ENCODE peak calls at places on chromosomes 7 and 10, in six cellular contexts. One of them, this sample, is unnamed.

GRCh38 chr10:58824396-58824795 is 311.7 kb downstream of the BICC1 start:
- DNase-seq in neural progenitor cell: no peak
- DNase-seq in small intestine: no peak
- DNase-seq in trophoblast cell: no peak
- DNase-seq in pancreas: no peak
- DNase-seq in HepG2: no peak
- DNase-seq in this sample: no peak

GRCh38 chr7:158043461-158044155 is 544.0 kb downstream of the PTPRN2 start:
- DNase-seq in neural progenitor cell: no peak
- DNase-seq in small intestine: no peak
- DNase-seq in trophoblast cell: no peak
- DNase-seq in pancreas: no peak
- DNase-seq in HepG2: no peak
- DNase-seq in this sample: no peak

GRCh38 chr10:116907588-116907987 is 58.3 kb downstream of the ENO4 start:
- DNase-seq in neural progenitor cell: no peak
- DNase-seq in small intestine: no peak
- DNase-seq in trophoblast cell: peak; percentile 5
- DNase-seq in pancreas: no peak
- DNase-seq in HepG2: no peak
- DNase-seq in this sample: no peak

GRCh38 chr7:152979376-152979775 is 219.8 kb downstream of the ACTR3B start:
- DNase-seq in neural progenitor cell: no peak
- DNase-seq in small intestine: no peak
- DNase-seq in trophoblast cell: no peak
- DNase-seq in pancreas: no peak
- DNase-seq in HepG2: no peak
- DNase-seq in this sample: no peak

GRCh38 chr10:112827091-112827490 is 123.0 kb upstream of the TCF7L2 start:
- DNase-seq in neural progenitor cell: no peak
- DNase-seq in small intestine: no peak
- DNase-seq in trophoblast cell: no peak
- DNase-seq in pancreas: no peak
- DNase-seq in HepG2: no peak
- DNase-seq in this sample: no peak

GRCh38 chr7:41628926-41629325 is 74.0 kb downstream of the INHBA start:
- DNase-seq in neural progenitor cell: no peak
- DNase-seq in small intestine: no peak
- DNase-seq in trophoblast cell: peak; percentile 67
- DNase-seq in pancreas: no peak
- DNase-seq in HepG2: no peak
- DNase-seq in this sample: no peak

GRCh38 chr7:87347682-87348081 is 2.2 kb downstream of the CROT start:
- DNase-seq in neural progenitor cell: no peak
- DNase-seq in small intestine: no peak
- DNase-seq in trophoblast cell: no peak
- DNase-seq in pancreas: no peak
- DNase-seq in HepG2: no peak
- DNase-seq in this sample: no peak

GRCh38 chr7:100446040-100446439 is 9.7 kb upstream of the PPP1R35 start:
- DNase-seq in neural progenitor cell: no peak
- DNase-seq in small intestine: no peak
- DNase-seq in trophoblast cell: no peak
- DNase-seq in pancreas: no peak
- DNase-seq in HepG2: no peak
- DNase-seq in this sample: no peak

GRCh38 chr7:139118234-139118802 is 8.8 kb upstream of the ZC3HAV1 start:
- DNase-seq in neural progenitor cell: no peak
- DNase-seq in small intestine: peak; percentile 46
- DNase-seq in trophoblast cell: peak; percentile 57
- DNase-seq in pancreas: no peak
- DNase-seq in HepG2: peak; percentile 47
- DNase-seq in this sample: no peak

GRCh38 chr10:105509551-105509950 is 868.5 kb downstream of the SORCS3 start:
- DNase-seq in neural progenitor cell: no peak
- DNase-seq in small intestine: peak; percentile 13
- DNase-seq in trophoblast cell: no peak
- DNase-seq in pancreas: no peak
- DNase-seq in HepG2: no peak
- DNase-seq in this sample: no peak

GRCh38 chr10:105502076-105502475 is 861.0 kb downstream of the SORCS3 start:
- DNase-seq in neural progenitor cell: no peak
- DNase-seq in small intestine: peak; percentile 5
- DNase-seq in trophoblast cell: no peak
- DNase-seq in pancreas: no peak
- DNase-seq in HepG2: no peak
- DNase-seq in this sample: no peak

GRCh38 chr10:105503714-105504113 is 862.6 kb downstream of the SORCS3 start:
- DNase-seq in neural progenitor cell: no peak
- DNase-seq in small intestine: no peak
- DNase-seq in trophoblast cell: no peak
- DNase-seq in pancreas: no peak
- DNase-seq in HepG2: no peak
- DNase-seq in this sample: no peak

GRCh38 chr10:105506258-105506657 is 865.2 kb downstream of the SORCS3 start:
- DNase-seq in neural progenitor cell: no peak
- DNase-seq in small intestine: no peak
- DNase-seq in trophoblast cell: no peak
- DNase-seq in pancreas: no peak
- DNase-seq in HepG2: no peak
- DNase-seq in this sample: no peak
- H3K36me3 ChIP-seq in neural progenitor cell: no peaks in the 10 kb centered on the region
- H3K36me3 ChIP-seq in small intestine: no peaks in the 10 kb centered on the region
- H3K36me3 ChIP-seq in trophoblast cell: no peaks in the 10 kb centered on the region
- H3K36me3 ChIP-seq in pancreas: no peaks in the 10 kb centered on the region
- H3K36me3 ChIP-seq in HepG2: no peaks in the 10 kb centered on the region
- H3K36me3 ChIP-seq in this sample: no peaks in the 10 kb centered on the region

GRCh38 chr10:49524496-49524895 is 14.4 kb downstream of the ERCC6 start:
- DNase-seq in neural progenitor cell: no peak
- DNase-seq in small intestine: no peak
- DNase-seq in trophoblast cell: no peak
- DNase-seq in pancreas: no peak
- DNase-seq in HepG2: no peak
- DNase-seq in this sample: no peak
- H3K36me3 ChIP-seq in neural progenitor cell: no peaks in the 10 kb centered on the region
- H3K36me3 ChIP-seq in small intestine: peaks cover 27% of the 10 kb centered on the region
- H3K36me3 ChIP-seq in trophoblast cell: peaks cover 34% of the 10 kb centered on the region
- H3K36me3 ChIP-seq in pancreas: peaks cover 21% of the 10 kb centered on the region
- H3K36me3 ChIP-seq in HepG2: peaks cover 16% of the 10 kb centered on the region
- H3K36me3 ChIP-seq in this sample: peaks cover 72% of the 10 kb centered on the region

DNA sequence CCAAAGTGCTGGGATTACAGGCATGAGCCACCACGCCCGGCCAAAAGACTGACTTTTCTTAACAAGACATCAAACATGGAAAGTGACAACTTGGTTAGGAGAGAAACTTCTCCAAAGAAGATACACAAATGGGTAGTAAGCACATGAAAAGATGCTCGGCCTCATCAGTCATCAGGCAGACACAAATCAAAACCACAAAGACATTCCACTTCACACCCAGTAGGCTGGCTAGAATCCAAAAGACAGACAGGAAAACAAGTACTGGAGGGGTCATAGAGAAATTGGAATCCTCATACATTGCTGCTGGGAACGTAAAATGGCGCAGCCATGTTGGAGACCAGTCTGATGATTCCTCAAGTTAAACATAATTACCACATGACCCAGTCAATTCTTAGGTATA is 16.5 kb downstream of the SEPHS1 start:
- DNase-seq in neural progenitor cell: no peak
- DNase-seq in small intestine: no peak
- DNase-seq in trophoblast cell: no peak
- DNase-seq in pancreas: no peak
- DNase-seq in HepG2: no peak
- DNase-seq in this sample: no peak
- H3K36me3 ChIP-seq in neural progenitor cell: peaks cover 10% of the 10 kb centered on the region
- H3K36me3 ChIP-seq in small intestine: peaks cover 18% of the 10 kb centered on the region
- H3K36me3 ChIP-seq in trophoblast cell: peaks cover 59% of the 10 kb centered on the region
- H3K36me3 ChIP-seq in pancreas: peaks cover 47% of the 10 kb centered on the region
- H3K36me3 ChIP-seq in HepG2: peaks cover 22% of the 10 kb centered on the region
- H3K36me3 ChIP-seq in this sample: peaks cover 79% of the 10 kb centered on the region

GRCh38 chr7:16599860-16600259 is 45.7 kb downstream of the ANKMY2 start:
- DNase-seq in neural progenitor cell: no peak
- DNase-seq in small intestine: peak; percentile 30
- DNase-seq in trophoblast cell: no peak
- DNase-seq in pancreas: no peak
- DNase-seq in HepG2: no peak
- DNase-seq in this sample: no peak
- H3K36me3 ChIP-seq in neural progenitor cell: peaks cover 12% of the 10 kb centered on the region
- H3K36me3 ChIP-seq in small intestine: peaks cover 11% of the 10 kb centered on the region
- H3K36me3 ChIP-seq in trophoblast cell: peaks cover 16% of the 10 kb centered on the region
- H3K36me3 ChIP-seq in pancreas: peaks cover 8% of the 10 kb centered on the region
- H3K36me3 ChIP-seq in HepG2: peaks cover 3% of the 10 kb centered on the region
- H3K36me3 ChIP-seq in this sample: no peaks in the 10 kb centered on the region

DNA sequence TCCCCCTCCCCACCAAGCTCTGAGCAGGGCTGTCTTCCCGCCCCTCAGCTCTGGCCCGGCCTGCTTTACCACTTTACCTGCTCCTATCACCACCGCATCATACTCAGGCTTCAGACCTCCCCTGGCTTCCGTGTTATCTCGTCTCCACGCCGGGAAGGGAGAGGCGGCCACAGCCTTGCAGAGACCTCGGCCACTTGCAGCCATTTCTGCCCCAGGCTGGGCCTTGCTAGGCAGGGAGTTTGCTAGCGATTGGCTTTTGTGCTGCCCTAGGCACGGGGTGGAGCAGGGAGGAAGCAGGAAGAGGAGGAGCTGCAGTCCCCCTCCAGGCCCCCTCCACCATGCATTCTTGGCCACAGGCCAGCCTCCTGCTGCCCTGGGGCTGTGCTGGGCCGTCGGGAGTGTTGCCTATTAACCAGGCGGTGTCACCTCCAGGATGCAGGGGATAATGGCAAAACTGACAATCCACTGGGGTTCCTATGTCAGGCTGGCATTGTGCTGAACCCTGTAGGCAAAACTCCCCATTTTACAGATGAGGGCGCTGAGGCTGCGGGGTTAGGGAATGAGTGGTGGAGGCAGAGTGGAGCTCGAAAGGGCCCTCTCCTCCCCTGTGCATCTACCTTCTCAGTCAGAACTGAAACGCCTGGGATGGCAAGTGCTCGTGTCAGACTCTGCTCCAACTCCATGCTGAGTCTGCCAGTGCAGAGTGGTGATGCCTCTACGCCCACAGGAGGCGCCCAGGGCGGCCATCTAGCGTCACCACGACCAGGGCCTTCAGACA is at the start of gene PYROXD2:
- DNase-seq in neural progenitor cell: peak; percentile 76
- DNase-seq in small intestine: peak; percentile 79
- DNase-seq in trophoblast cell: peak; percentile 80
- DNase-seq in pancreas: peak; percentile 89
- DNase-seq in HepG2: peak; percentile 88
- DNase-seq in this sample: peak; percentile 83
- H3K36me3 ChIP-seq in neural progenitor cell: no peaks in the 10 kb centered on the region
- H3K36me3 ChIP-seq in small intestine: peaks cover 7% of the 10 kb centered on the region
- H3K36me3 ChIP-seq in trophoblast cell: peaks cover 10% of the 10 kb centered on the region
- H3K36me3 ChIP-seq in pancreas: peaks cover 33% of the 10 kb centered on the region
- H3K36me3 ChIP-seq in HepG2: peaks cover 3% of the 10 kb centered on the region
- H3K36me3 ChIP-seq in this sample: peaks cover 2% of the 10 kb centered on the region

DNA sequence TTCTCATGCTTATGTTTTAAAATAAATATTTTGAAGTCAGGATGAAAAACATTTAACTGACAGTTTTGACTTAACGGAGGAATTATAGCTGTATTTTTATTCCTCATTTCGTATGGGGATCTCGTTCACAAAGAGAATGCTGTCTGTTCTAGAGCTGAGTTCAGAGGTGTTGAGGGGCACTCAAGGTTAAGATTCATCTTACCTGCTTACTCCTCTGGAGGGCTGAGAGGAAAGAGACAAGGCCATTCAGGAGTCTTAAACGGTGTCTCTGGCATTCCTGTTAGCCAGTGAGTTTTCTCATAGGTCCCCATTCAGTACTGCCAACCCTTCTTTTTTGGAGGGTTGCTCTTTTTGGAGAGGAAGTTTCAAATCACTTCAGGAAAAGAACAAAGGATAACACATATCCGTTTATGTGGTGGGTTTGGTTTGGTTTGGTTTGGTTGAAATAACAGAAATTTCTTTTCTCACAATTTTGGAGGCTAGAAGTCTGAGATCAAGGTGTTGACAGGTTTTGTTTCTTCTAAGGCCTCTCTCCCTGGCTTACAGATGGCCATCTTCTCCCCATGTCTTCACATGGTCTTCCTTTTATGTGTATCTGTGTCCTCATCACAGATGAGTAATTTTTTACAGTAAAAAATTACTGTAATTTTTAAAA is 23.1 kb downstream of the CALHM2 start:
- DNase-seq in neural progenitor cell: no peak
- DNase-seq in small intestine: no peak
- DNase-seq in trophoblast cell: no peak
- DNase-seq in pancreas: no peak
- DNase-seq in HepG2: no peak
- DNase-seq in this sample: no peak
- H3K36me3 ChIP-seq in neural progenitor cell: peaks cover 17% of the 10 kb centered on the region
- H3K36me3 ChIP-seq in small intestine: peaks cover 24% of the 10 kb centered on the region
- H3K36me3 ChIP-seq in trophoblast cell: peaks cover 54% of the 10 kb centered on the region
- H3K36me3 ChIP-seq in pancreas: peaks cover 28% of the 10 kb centered on the region
- H3K36me3 ChIP-seq in HepG2: peaks cover 29% of the 10 kb centered on the region
- H3K36me3 ChIP-seq in this sample: peaks cover 83% of the 10 kb centered on the region

DNA sequence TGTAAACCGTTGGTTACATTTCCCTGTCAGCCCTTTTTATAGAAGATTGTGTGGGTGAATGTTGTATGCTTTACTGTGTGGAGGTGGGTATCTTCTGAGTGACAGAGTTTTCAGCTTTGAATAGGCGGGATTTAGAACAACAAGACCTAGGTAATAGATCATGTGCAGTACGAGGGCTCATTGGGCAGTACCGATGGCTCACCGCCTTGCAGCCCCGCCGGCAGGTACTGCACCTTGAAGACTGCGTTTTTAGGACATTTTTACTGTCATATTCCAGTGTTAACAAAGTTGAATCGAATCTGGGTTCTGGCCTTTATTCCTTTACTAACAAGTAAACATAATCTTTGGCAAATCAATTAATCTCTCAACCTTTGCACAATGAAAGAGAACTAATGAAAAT is 55.9 kb upstream of the NCF1 start:
- DNase-seq in neural progenitor cell: no peak
- DNase-seq in small intestine: no peak
- DNase-seq in trophoblast cell: no peak
- DNase-seq in pancreas: no peak
- DNase-seq in HepG2: no peak
- DNase-seq in this sample: no peak
- H3K36me3 ChIP-seq in neural progenitor cell: peaks cover 32% of the 10 kb centered on the region
- H3K36me3 ChIP-seq in small intestine: peaks cover 12% of the 10 kb centered on the region
- H3K36me3 ChIP-seq in trophoblast cell: peaks cover 16% of the 10 kb centered on the region
- H3K36me3 ChIP-seq in pancreas: peaks cover 36% of the 10 kb centered on the region
- H3K36me3 ChIP-seq in HepG2: peaks cover 12% of the 10 kb centered on the region
- H3K36me3 ChIP-seq in this sample: peaks cover 60% of the 10 kb centered on the region

DNA sequence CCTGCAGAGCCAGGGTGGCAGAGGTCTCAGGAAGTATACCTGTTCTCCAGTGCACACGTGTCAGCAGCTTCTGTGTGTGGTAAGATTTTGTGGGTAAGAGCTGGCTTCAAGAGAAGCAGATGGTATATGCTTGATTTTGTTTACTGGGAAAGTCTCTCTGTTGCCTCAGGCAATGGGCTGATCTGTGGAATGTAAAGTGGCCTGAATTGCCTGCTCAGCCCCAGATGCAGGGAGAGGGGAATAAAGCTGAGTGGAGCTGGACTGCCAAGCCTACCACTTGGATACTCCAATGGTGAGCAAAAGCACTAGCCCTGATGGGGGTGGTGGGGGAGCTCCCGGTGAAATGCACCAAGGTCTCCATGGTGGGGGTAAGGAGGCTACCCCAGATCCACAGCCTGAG is 156.1 kb downstream of the WDR11 start:
- DNase-seq in neural progenitor cell: no peak
- DNase-seq in small intestine: no peak
- DNase-seq in trophoblast cell: peak; percentile 63
- DNase-seq in pancreas: no peak
- DNase-seq in HepG2: no peak
- DNase-seq in this sample: no peak
- H3K36me3 ChIP-seq in neural progenitor cell: peaks cover 10% of the 10 kb centered on the region
- H3K36me3 ChIP-seq in small intestine: no peaks in the 10 kb centered on the region
- H3K36me3 ChIP-seq in trophoblast cell: no peaks in the 10 kb centered on the region
- H3K36me3 ChIP-seq in pancreas: no peaks in the 10 kb centered on the region
- H3K36me3 ChIP-seq in HepG2: no peaks in the 10 kb centered on the region
- H3K36me3 ChIP-seq in this sample: no peaks in the 10 kb centered on the region